ENCODE peak calls at places on chromosomes 7 and 10, in seven cellular contexts. B, Y, H, G, F, Q and M are unnamed samples.
A peak's percentile ranks its signal among the peaks of the same experiment; 100 is the strongest.

GRCh38 chr7:155972651-155973349 is 160.5 kb upstream of the SHH start:
- DNase-seq in B (no peak), Y (no peak), H (peak; percentile 34), G (no peak), F (no peak), Q (peak; percentile 9), M (no peak)

GRCh38 chr7:151315038-151315655 is 26.5 kb upstream of the NUB1 start:
- DNase-seq in B (peak; percentile 35), Y (peak; percentile 56), H (peak; percentile 88), G (peak; percentile 30), F (peak; percentile 74), Q (peak; percentile 84), M (peak; percentile 26)

GRCh38 chr7:28955723-28956607 is 2.2 kb downstream of the TRIL start:
- DNase-seq in B (no peak), Y (peak; percentile 75), H (peak; percentile 76), G (no peak), F (peak; percentile 93), Q (peak; percentile 90), M (no peak)

GRCh38 chr10:45640049-45640448 is 32.5 kb downstream of the ZFAND4 start:
- DNase-seq in B (no peak), Y (no peak), H (no peak), G (no peak), F (no peak), Q (no peak), M (no peak)

GRCh38 chr10:124688889-124689670 is 55.1 kb downstream of the FAM53B start:
- DNase-seq in B (no peak), Y (no peak), H (no peak), G (no peak), F (no peak), Q (no peak), M (no peak)

GRCh38 chr7:5230272-5231067 is 40.4 kb downstream of the WIPI2 start:
- DNase-seq in B (no peak), Y (no peak), H (no peak), G (no peak), F (no peak), Q (no peak), M (no peak)

GRCh38 chr10:100396605-100397004 is 49.6 kb downstream of the SCD start:
- DNase-seq in B (no peak), Y (no peak), H (no peak), G (no peak), F (no peak), Q (no peak), M (no peak)

GRCh38 chr7:82039621-82040020 is 269.8 kb upstream of the HGF start:
- DNase-seq in B (no peak), Y (no peak), H (no peak), G (no peak), F (no peak), Q (no peak), M (no peak)

GRCh38 chr10:124242791-124243190 is 149.4 kb upstream of the CHST15 start:
- DNase-seq in B (no peak), Y (no peak), H (peak; percentile 40), G (no peak), F (no peak), Q (no peak), M (no peak)

GRCh38 chr7:108132551-108133265 is 2.5 kb upstream of the LAMB4 start:
- DNase-seq in B (no peak), Y (no peak), H (no peak), G (no peak), F (no peak), Q (no peak), M (no peak)

GRCh38 chr7:135771961-135772638 is 23.5 kb upstream of the FAM180A start:
- DNase-seq in B (no peak), Y (no peak), H (no peak), G (peak; percentile 37), F (no peak), Q (no peak), M (no peak)

GRCh38 chr7:13830604-13830915 is 158.9 kb downstream of the ETV1 start:
- DNase-seq in B (no peak), Y (no peak), H (no peak), G (no peak), F (no peak), Q (no peak), M (no peak)

GRCh38 chr10:74672430-74672829 is 154.0 kb upstream of the KAT6B start:
- DNase-seq in B (no peak), Y (no peak), H (no peak), G (no peak), F (no peak), Q (no peak), M (no peak)

GRCh38 chr10:74231375-74231774 is 80.4 kb downstream of the ADK start:
- DNase-seq in B (no peak), Y (no peak), H (no peak), G (no peak), F (no peak), Q (no peak), M (no peak)

GRCh38 chr7:47759056-47759706 is 177.3 kb upstream of the TNS3 start:
- DNase-seq in B (peak; percentile 31), Y (no peak), H (no peak), G (no peak), F (no peak), Q (no peak), M (no peak)

GRCh38 chr7:11026452-11027359 is 53.0 kb downstream of the PHF14 start:
- DNase-seq in B (no peak), Y (no peak), H (no peak), G (no peak), F (no peak), Q (no peak), M (no peak)

GRCh38 chr10:30000802-30001571 is 58.4 kb downstream of the JCAD start:
- DNase-seq in B (no peak), Y (peak; percentile 44), H (peak; percentile 94), G (peak; percentile 68), F (no peak), Q (peak; percentile 20), M (no peak)

GRCh38 chr7:129258649-129259389 is 34.0 kb downstream of the AHCYL2 start:
- DNase-seq in B (no peak), Y (no peak), H (no peak), G (no peak), F (no peak), Q (no peak), M (no peak)

GRCh38 chr7:139230484-139230773 is 608 bp upstream of the UBN2 start:
- DNase-seq in B (no peak), Y (no peak), H (no peak), G (no peak), F (no peak), Q (no peak), M (no peak)

GRCh38 chr10:48710647-48711046 is 26.0 kb downstream of the WDFY4 start:
- DNase-seq in B (no peak), Y (no peak), H (peak; percentile 4), G (no peak), F (no peak), Q (no peak), M (no peak)

GRCh38 chr10:122126763-122127659 is 138.0 kb downstream of the TACC2 start:
- DNase-seq in B (peak; percentile 82), Y (peak; percentile 52), H (peak; percentile 84), G (peak; percentile 89), F (no peak), Q (no peak), M (no peak)

GRCh38 chr7:111521660-111522059 is 40.6 kb downstream of the IMMP2L start:
- DNase-seq in B (no peak), Y (no peak), H (no peak), G (no peak), F (no peak), Q (no peak), M (no peak)

GRCh38 chr7:38220452-38220851 is 42.4 kb downstream of the STARD3NL start:
- DNase-seq in B (no peak), Y (no peak), H (no peak), G (no peak), F (no peak), Q (no peak), M (no peak)

GRCh38 chr10:130300608-130301025 is 164.4 kb downstream of the GLRX3 start:
- DNase-seq in B (peak; percentile 74), Y (peak; percentile 34), H (no peak), G (no peak), F (no peak), Q (no peak), M (no peak)

GRCh38 chr7:131197920-131198610 is 129.6 kb upstream of the MKLN1 start:
- DNase-seq in B (no peak), Y (no peak), H (no peak), G (no peak), F (no peak), Q (no peak), M (no peak)

GRCh38 chr7:73308074-73308664 is 457 bp downstream of the NSUN5 start:
- DNase-seq in B (no peak), Y (no peak), H (no peak), G (no peak), F (no peak), Q (no peak), M (no peak)

GRCh38 chr7:5692112-5692844 is 89.2 kb downstream of the RNF216 start:
- DNase-seq in B (peak; percentile 71), Y (no peak), H (peak; percentile 97), G (peak; percentile 96), F (no peak), Q (peak; percentile 54), M (peak; percentile 73)

GRCh38 chr7:1593091-1593866 is 23.4 kb upstream of the PSMG3 start:
- DNase-seq in B (no peak), Y (no peak), H (no peak), G (no peak), F (peak; percentile 83), Q (no peak), M (no peak)